ENCODE peak calls at places on chromosomes 5 and 9, in ten cellular contexts. M is T-helper 2 cell; J is activated CD4-positive, alpha-beta T cell treated with anti-CD3 and anti-CD28 coated beads, Interleukin-2, amount 50 U/mL, for 1 hour; N is activated T-cell treated with anti-CD3 and anti-CD28 coated beads, Interleukin-2, amount 50 U/mL, for 24 hours; Z is astrocyte; V is memory B cell; T is nephron progenitor cell; I is RKO; C is smooth muscle cell of the brain vasculature; O is Ammon's horn. U is an unnamed sample.

GRCh38 chr5:176545388-176545736 is 3.8 kb upstream of the CDHR2 start:
- DNase-seq in M (no peak), J (no peak), N (no peak), Z (no peak), V (no peak), T (no peak), I (no peak), C (no peak), O (no peak), U (no peak)

GRCh38 chr9:69145148-69145547 is 28.9 kb upstream of the TJP2 start:
- DNase-seq in M (no peak), J (no peak), N (no peak), Z (no peak), V (no peak), T (no peak), I (no peak), C (no peak), O (no peak), U (no peak)

GRCh38 chr5:133878236-133878555 is 90.2 kb downstream of the C5orf15 start:
- DNase-seq in M (no peak), J (no peak), N (no peak), Z (no peak), V (no peak), T (no peak), I (no peak), C (no peak), O (no peak), U (no peak)

GRCh38 chr5:105773241-105773640 is 1897.5 kb downstream of the EFNA5 start:
- DNase-seq in M (no peak), J (no peak), N (no peak), Z (no peak), V (no peak), T (no peak), I (no peak), C (no peak), O (no peak), U (no peak)

GRCh38 chr5:178732281-178732680 is 1.8 kb upstream of the ZNF354A start:
- DNase-seq in M (no peak), J (no peak), N (no peak), Z (no peak), V (no peak), T (no peak), I (no peak), C (no peak), O (no peak), U (no peak)

GRCh38 chr5:73544429-73545402 is 20.7 kb downstream of the ANKRA2 start:
- DNase-seq in M (no peak), J (no peak), N (no peak), Z (no peak), V (no peak), T (no peak), I (no peak), C (no peak), O (no peak), U (peak; percentile 89)

GRCh38 chr5:171494452-171495121 is 75.1 kb downstream of the FGF18 start:
- DNase-seq in M (no peak), J (no peak), N (no peak), Z (peak; percentile 77), V (no peak), T (peak; percentile 78), I (no peak), C (peak; percentile 55), O (peak; percentile 29), U (peak; percentile 73)

GRCh38 chr9:78663367-78663766 is 366.4 kb downstream of the PSAT1 start:
- DNase-seq in M (no peak), J (no peak), N (no peak), Z (no peak), V (no peak), T (no peak), I (no peak), C (no peak), O (no peak), U (no peak)

GRCh38 chr5:135018457-135018856 is 15.6 kb downstream of the PITX1 start:
- DNase-seq in M (no peak), J (no peak), N (no peak), Z (no peak), V (no peak), T (no peak), I (no peak), C (no peak), O (no peak), U (no peak)

GRCh38 chr9:120327322-120327721 is 252.6 kb downstream of the CDK5RAP2 start:
- DNase-seq in M (no peak), J (no peak), N (no peak), Z (no peak), V (no peak), T (no peak), I (no peak), C (no peak), O (no peak), U (no peak)

GRCh38 chr5:56588636-56589485 is 226.5 kb upstream of the MAP3K1 start:
- DNase-seq in M (peak; percentile 60), J (peak; percentile 64), N (peak; percentile 44), Z (no peak), V (peak; percentile 80), T (peak; percentile 17), I (no peak), C (no peak), O (no peak), U (no peak)

GRCh38 chr9:34546834-34547827 is 24.3 kb upstream of the ENHO start:
- DNase-seq in M (peak; percentile 21), J (peak; percentile 38), N (peak; percentile 67), Z (peak; percentile 57), V (no peak), T (peak; percentile 82), I (peak; percentile 72), C (peak; percentile 24), O (peak; percentile 83), U (peak; percentile 83)

GRCh38 chr5:30894811-30895210 is 298.7 kb upstream of the CDH6 start:
- DNase-seq in M (no peak), J (no peak), N (no peak), Z (peak; percentile 70), V (no peak), T (no peak), I (peak; percentile 4), C (no peak), O (peak; percentile 2), U (peak; percentile 8)

U was measured in hepatocyte.